ENCODE peak calls at places on chromosomes 12 and 14, in four cellular contexts. U is WTC11, I is HepG2, D is GM12878. P is an unnamed sample.

GRCh38 chr14:99233222-99234035 is 38.6 kb downstream of the BCL11B start:
- DNase-seq in U (no peak), I (no peak), D (no peak), P (no peak)

GRCh38 chr12:131177599-131177998 is 223.9 kb downstream of the ADGRD1 start:
- DNase-seq in U (no peak), I (no peak), D (no peak), P (no peak)

GRCh38 chr14:105269405-105269804 is 21.1 kb downstream of the BTBD6 start:
- DNase-seq in U (no peak), I (no peak), D (no peak), P (no peak)

GRCh38 chr14:100093322-100093721 is 28.1 kb downstream of the EVL start:
- DNase-seq in U (no peak), I (no peak), D (no peak), P (no peak)

GRCh38 chr12:57296291-57296690 is 45.3 kb upstream of the STAC3 start:
- DNase-seq in U (no peak), I (no peak), D (no peak), P (no peak)

GRCh38 chr12:120181991-120182631 is 12.4 kb downstream of the GCN1 start:
- DNase-seq in U (no peak), I (peak; percentile 63), D (no peak), P (no peak)

GRCh38 chr14:36553650-36554260 is 28.7 kb downstream of the NKX2-8 start:
- DNase-seq in U (no peak), I (peak; percentile 65), D (no peak), P (peak; percentile 38)

GRCh38 chr12:64951944-64952343 is 127.5 kb downstream of the TBC1D30 start:
- DNase-seq in U (no peak), I (no peak), D (no peak), P (no peak)

GRCh38 chr12:64745259-64745807 is 13.9 kb downstream of the GNS start:
- DNase-seq in U (no peak), I (no peak), D (no peak), P (no peak)

GRCh38 chr14:51145246-51145645 is 50.3 kb upstream of the TRIM9 start:
- DNase-seq in U (no peak), I (no peak), D (no peak), P (no peak)

GRCh38 chr14:51138353-51139103 is 43.6 kb upstream of the TRIM9 start:
- DNase-seq in U (no peak), I (no peak), D (no peak), P (no peak)

DNA sequence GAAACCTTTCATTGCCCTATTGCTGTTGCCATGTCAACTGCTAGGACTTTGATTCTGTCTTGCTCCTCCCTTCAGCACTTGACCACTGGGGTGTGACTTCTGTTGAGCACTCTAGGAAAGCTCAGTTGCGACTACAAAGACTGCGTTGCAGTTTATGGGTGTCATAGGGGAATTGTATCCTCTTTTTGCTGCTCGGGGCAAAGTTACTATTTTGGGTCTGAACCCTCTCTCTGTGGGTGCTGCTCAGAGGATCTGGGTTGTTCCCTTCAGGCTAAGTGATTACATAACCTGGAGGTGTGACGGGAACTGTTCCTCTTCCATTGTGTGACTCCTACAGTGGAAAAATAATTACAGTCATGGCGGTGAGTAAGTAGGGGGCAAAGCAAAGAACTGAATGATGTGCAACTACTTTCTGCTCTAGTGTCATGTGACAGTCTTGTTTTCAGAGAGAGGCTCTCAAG is 44.3 kb upstream of the TRIM9 start:
- DNase-seq in U (no peak), I (no peak), D (no peak), P (no peak)
- TF ChIP-seq TCF7 in U (no peak), I (no peak), D (no peak), P (no peak)

DNA sequence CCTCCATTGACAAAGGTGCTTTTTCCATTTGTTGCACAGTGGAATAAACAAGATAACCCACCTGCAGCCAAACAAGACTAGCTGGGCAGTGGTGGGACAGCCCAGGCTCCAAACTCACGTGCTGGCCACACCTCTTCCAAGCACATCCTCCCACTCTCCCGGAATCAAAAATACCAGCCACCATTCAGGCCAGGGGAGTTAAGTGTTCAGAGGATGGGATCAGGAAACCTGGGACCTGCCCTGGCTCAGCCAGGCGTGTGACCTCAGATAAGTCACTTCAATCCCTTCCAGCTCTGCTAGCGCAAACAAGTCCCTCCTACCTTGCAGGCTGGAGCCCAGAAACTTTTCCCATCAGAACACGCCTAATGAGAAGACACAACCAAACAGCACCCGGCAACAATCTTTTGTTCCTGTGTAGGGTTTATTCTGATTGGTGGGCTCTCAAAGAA is 43.3 kb downstream of the ACTN1 start:
- DNase-seq in U (no peak), I (no peak), D (no peak), P (peak; percentile 43)
- TF ChIP-seq TCF7 in U (no peak), I (no peak), D (no peak), P (no peak)

GRCh38 chr12:109182041-109182839 is 65.9 kb downstream of the ACACB start:
- DNase-seq in U (no peak), I (no peak), D (no peak), P (no peak)
- TF ChIP-seq TCF7 in U (no peak), I (no peak), D (no peak), P (no peak)

GRCh38 chr14:89721330-89721729 is 233.2 kb downstream of the EFCAB11 start:
- DNase-seq in U (no peak), I (no peak), D (no peak), P (no peak)
- TF ChIP-seq TCF7 in U (no peak), I (no peak), D (no peak), P (no peak)

GRCh38 chr12:96652870-96653269 is 163.5 kb downstream of the CFAP54 start:
- DNase-seq in U (no peak), I (no peak), D (no peak), P (no peak)

DNA sequence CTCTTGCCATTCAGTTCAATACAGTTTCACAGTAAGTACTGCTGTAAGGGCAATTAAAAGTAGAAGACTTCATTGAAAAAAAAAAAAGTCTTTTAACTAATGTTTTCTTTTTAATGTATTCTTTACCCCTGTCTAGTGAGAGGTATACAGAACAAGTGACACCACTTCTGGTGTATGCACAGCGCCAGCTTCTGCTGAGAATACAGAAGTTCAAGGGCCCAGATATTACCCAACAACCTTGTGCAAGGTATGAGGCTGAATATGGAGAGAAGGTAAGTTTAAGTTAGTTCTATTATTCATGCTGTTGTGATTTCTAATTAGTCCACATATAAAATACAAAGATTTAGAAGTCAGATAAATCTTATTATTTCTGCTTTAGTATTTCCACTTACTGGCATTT is 168.7 kb downstream of the CFAP54 start:
- DNase-seq in U (no peak), I (no peak), D (no peak), P (no peak)
- TF ChIP-seq TCF7 in U (no peak), I (no peak), D (no peak), P (no peak)

DNA sequence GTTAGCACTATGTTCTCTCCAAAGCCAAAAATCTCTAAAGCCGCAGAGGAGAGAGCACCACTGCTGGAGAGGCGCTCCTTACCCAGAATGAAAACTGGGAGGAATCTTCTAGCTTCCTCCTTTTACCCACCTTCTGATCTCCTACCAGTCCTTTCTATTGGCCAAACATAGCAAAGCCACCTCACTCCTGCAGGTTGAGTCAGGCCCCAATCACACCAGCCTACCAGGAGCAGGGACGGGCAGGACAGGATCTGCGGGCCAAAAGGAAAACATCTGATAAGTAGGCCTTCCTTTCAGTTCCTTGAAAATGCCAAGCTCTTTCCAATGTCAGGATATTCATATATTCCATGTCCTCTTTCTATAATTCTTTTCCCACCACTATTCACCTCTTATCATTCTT is 197.7 kb upstream of the CNOT2 start:
- DNase-seq in U (no peak), I (no peak), D (no peak), P (no peak)
- TF ChIP-seq TCF7 in U (no peak), I (no peak), D (no peak), P (no peak)

GRCh38 chr12:109288571-109288970 is 20.5 kb downstream of the FOXN4 start:
- DNase-seq in U (no peak), I (no peak), D (no peak), P (no peak)
- TF ChIP-seq TCF7 in U (no peak), I (no peak), D (no peak), P (no peak)

GRCh38 chr12:4303750-4304149 is 17.3 kb upstream of the TIGAR start:
- DNase-seq in U (no peak), I (no peak), D (no peak), P (no peak)

GRCh38 chr12:4308334-4308960 is 12.6 kb upstream of the TIGAR start:
- DNase-seq in U (no peak), I (no peak), D (no peak), P (no peak)

GRCh38 chr12:4302881-4303280 is 18.1 kb upstream of the TIGAR start:
- DNase-seq in U (no peak), I (peak; percentile 31), D (no peak), P (no peak)

GRCh38 chr12:4312251-4312650 is 8.8 kb upstream of the TIGAR start:
- DNase-seq in U (no peak), I (no peak), D (no peak), P (no peak)

DNA sequence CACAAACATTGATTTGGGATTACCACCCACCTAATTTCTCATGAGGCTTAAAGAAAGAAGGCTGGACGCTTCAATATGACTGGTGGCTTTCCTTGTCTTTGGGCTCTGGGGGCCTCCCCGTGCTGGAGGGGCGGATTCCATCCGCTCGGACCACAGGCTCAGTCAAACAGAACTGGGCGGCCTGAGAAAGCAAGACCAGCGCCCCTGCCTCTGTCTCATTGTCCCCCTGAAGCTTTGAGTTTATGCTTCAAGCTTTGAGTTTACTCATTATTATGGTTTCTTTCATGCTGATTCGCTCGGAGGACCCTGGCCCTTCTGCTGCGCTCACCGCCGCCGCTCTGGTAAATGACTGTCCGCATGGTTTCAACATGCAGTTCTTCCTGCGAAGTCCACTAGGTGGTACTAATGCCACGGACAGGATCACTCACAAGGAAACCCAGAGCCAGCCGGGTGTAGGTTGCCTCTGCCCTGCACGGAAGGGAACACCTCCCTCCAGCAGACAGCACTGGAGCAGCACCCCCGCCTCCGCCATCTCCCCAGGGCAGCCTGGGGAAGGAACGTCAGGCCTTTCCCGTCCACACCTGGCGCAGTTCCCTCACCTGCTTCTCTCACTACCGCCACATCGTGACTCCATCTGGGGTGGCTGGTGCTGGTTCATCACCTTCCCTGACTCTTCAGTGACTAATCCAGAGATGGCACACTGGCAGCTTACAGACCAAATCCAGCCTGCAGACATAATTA is 13.2 kb upstream of the TIGAR start:
- DNase-seq in U (peak; percentile 86), I (peak; percentile 79), D (no peak), P (peak; percentile 34)
- TF ChIP-seq TCF7 in U (no peak), I (no peak), D (no peak), P (no peak)

P was measured in K562.